ENCODE peak calls at places on chromosomes 7 and 10, in four cellular contexts. I is thoracic aorta, Q is T-helper 2 cell, A is NCI-H1105 treated with DMSO at 0.1 percent for 48 hours. J is an unnamed sample.

GRCh38 chr7:133530682-133531081 is 277.8 kb downstream of the EXOC4 start:
- DNase-seq in I (no peak), Q (no peak), A (no peak), J (no peak)

GRCh38 chr7:101848168-101848951 is 30.9 kb downstream of the CUX1 start:
- DNase-seq in I (no peak), Q (no peak), A (no peak), J (no peak)

GRCh38 chr10:95758351-95759025 is 2.5 kb downstream of the ENTPD1 start:
- DNase-seq in I (no peak), Q (no peak), A (no peak), J (no peak)

GRCh38 chr7:517848-518629 is 1.6 kb downstream of the PDGFA start:
- DNase-seq in I (no peak), Q (no peak), A (no peak), J (no peak)

GRCh38 chr10:94403823-94404228 is 1.5 kb downstream of the TBC1D12 start:
- DNase-seq in I (no peak), Q (no peak), A (no peak), J (no peak)

GRCh38 chr7:117750612-117751563 is 122.4 kb downstream of the CTTNBP2 start:
- DNase-seq in I (no peak), Q (no peak), A (peak; percentile 41), J (peak; percentile 0)

GRCh38 chr7:42095791-42096190 is 141.2 kb downstream of the GLI3 start:
- DNase-seq in I (no peak), Q (no peak), A (no peak), J (no peak)

GRCh38 chr7:27202018-27202740 is 2.3 kb upstream of the HOXA13 start:
- DNase-seq in I (no peak), Q (no peak), A (no peak), J (no peak)

GRCh38 chr10:132105302-132105995 is 39.7 kb downstream of the JAKMIP3 start:
- DNase-seq in I (no peak), Q (no peak), A (no peak), J (no peak)

GRCh38 chr10:107141539-107142061 is 22.9 kb downstream of the SORCS1 start:
- DNase-seq in I (no peak), Q (no peak), A (no peak), J (no peak)

GRCh38 chr7:151694828-151695580 is 175.3 kb upstream of the RHEB start:
- DNase-seq in I (peak; percentile 19), Q (no peak), A (peak; percentile 6), J (no peak)

GRCh38 chr7:79673969-79674368 is 220.5 kb upstream of the MAGI2 start:
- DNase-seq in I (no peak), Q (no peak), A (no peak), J (no peak)

GRCh38 chr7:17369686-17370426 is 71.4 kb downstream of the AHR start:
- DNase-seq in I (no peak), Q (no peak), A (no peak), J (no peak)

GRCh38 chr10:112520864-112521263 is 73.8 kb downstream of the VTI1A start:
- DNase-seq in I (no peak), Q (no peak), A (no peak), J (no peak)

GRCh38 chr7:119783799-119784198 is 489.2 kb upstream of the KCND2 start:
- DNase-seq in I (no peak), Q (no peak), A (peak; percentile 55), J (no peak)

GRCh38 chr10:97494151-97494550 is 4.1 kb downstream of the MMS19 start:
- DNase-seq in I (no peak), Q (no peak), A (no peak), J (no peak)

J was measured in NCI-H1436.